ENCODE peak calls at places on chromosomes 11 and 22, in six cellular contexts. K is caudate nucleus, E is pancreas, C is psoas muscle, S is HCT116, V is astrocyte. I is an unnamed sample.

GRCh38 chr22:23184764-23185113 is 4.4 kb downstream of the BCR start:
- DNase-seq in V (no peak), C (no peak), K (no peak), S (no peak), E (no peak), I (no peak)

GRCh38 chr22:23072911-23073491 is 2.7 kb downstream of the GNAZ start:
- DNase-seq in E (no peak), C (peak), S (no peak), K (no peak), V (no peak), I (peak)

GRCh38 chr11:105033344-105033743 is 1.6 kb downstream of the CASP1 start:
- DNase-seq in E (no peak), V (no peak), C (no peak), S (no peak), K (no peak), I (no peak)

GRCh38 chr11:115317428-115318185 is 186.6 kb downstream of the CADM1 start:
- DNase-seq in K (no peak), S (no peak), V (peak), E (no peak), C (no peak), I (no peak)

GRCh38 chr11:32323814-32324130 is 111.6 kb downstream of the WT1 start:
- DNase-seq in V (no peak), E (no peak), K (no peak), C (no peak), S (no peak), I (no peak)

GRCh38 chr11:91081440-91082088 is 858.7 kb upstream of the CHORDC1 start:
- DNase-seq in E (no peak), S (no peak), C (peak), K (no peak), V (peak), I (no peak)

GRCh38 chr22:37132773-37133172 is 16.9 kb downstream of the IL2RB start:
- DNase-seq in K (no peak), C (no peak), E (no peak), S (no peak), V (no peak), I (no peak)

GRCh38 chr22:42520663-42521546 is 1.3 kb upstream of the RRP7A start:
- DNase-seq in C (no peak), S (no peak), K (no peak), E (no peak), V (no peak), I (no peak)

GRCh38 chr22:23219787-23220484 is 39.6 kb downstream of the BCR start:
- DNase-seq in S (no peak), K (no peak), V (peak), C (no peak), E (no peak), I (peak)

GRCh38 chr11:120205596-120206161 is 5.2 kb upstream of the OAF start:
- DNase-seq in S (no peak), V (peak), C (no peak), K (no peak), E (no peak), I (no peak)

GRCh38 chr11:11467278-11467677 is 114.2 kb upstream of the CSNK2A3 start:
- DNase-seq in S (no peak), C (no peak), V (no peak), E (no peak), K (no peak), I (no peak)

GRCh38 chr11:118628031-118628430 is 20.6 kb downstream of the PHLDB1 start:
- DNase-seq in K (no peak), V (no peak), S (no peak), C (no peak), E (no peak), I (no peak)

GRCh38 chr11:118629761-118630661 is 22.6 kb downstream of the PHLDB1 start:
- DNase-seq in K (no peak), C (no peak), V (no peak), E (peak), S (no peak), I (no peak)

GRCh38 chr11:118627566-118627965 is 20.2 kb downstream of the PHLDB1 start:
- DNase-seq in V (no peak), S (no peak), C (peak), E (no peak), K (no peak), I (no peak)

GRCh38 chr11:118628861-118629549 is 21.6 kb downstream of the PHLDB1 start:
- DNase-seq in K (no peak), S (no peak), V (no peak), E (no peak), C (peak), I (no peak)

GRCh38 chr11:118628432-118628831 is 21.0 kb downstream of the PHLDB1 start:
- DNase-seq in C (peak), S (no peak), V (no peak), K (no peak), E (no peak), I (no peak)
- H3K27ac ChIP-seq in C (peak), S (no peak), V (no peak), K (peak), E (no peak), I (no peak)

DNA sequence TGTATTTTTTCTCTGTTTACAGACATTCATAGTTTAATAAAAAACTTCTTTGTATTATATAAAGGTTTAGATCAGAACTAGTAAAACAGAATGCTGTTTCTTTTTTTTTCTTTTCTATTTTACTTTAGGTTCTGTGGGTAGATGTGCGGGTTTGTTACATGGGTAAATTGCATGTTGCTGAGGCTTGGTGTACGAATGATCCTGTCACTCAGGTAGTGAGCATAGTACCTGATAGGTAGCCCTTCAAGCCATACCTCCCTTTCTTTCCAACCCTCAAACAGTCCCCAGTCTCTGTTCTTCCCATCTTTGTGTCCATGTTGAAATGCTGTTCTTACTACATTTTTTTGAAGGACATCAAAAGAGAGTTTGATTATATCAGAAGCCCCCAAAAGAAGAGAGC is 3.2 kb downstream of the ATM start:
- DNase-seq in C (no peak), K (no peak), V (no peak), S (no peak), E (no peak), I (no peak)
- H3K27ac ChIP-seq in C (no peak), K (peak), V (no peak), S (no peak), E (no peak), I (no peak)

GRCh38 chr22:19971276-19972124 is 29.9 kb upstream of the TXNRD2 start:
- DNase-seq in K (no peak), E (no peak), V (no peak), S (no peak), C (no peak), I (no peak)

GRCh38 chr22:19968450-19968891 is 26.9 kb upstream of the TXNRD2 start:
- DNase-seq in S (no peak), K (no peak), V (no peak), C (no peak), E (no peak), I (no peak)

GRCh38 chr22:19969141-19969928 is 27.7 kb upstream of the TXNRD2 start:
- DNase-seq in V (no peak), S (no peak), C (no peak), E (no peak), K (no peak), I (no peak)

GRCh38 chr22:19970479-19971275 is 29.1 kb upstream of the TXNRD2 start:
- DNase-seq in V (no peak), K (peak), C (peak), E (peak), S (no peak), I (peak)

DNA sequence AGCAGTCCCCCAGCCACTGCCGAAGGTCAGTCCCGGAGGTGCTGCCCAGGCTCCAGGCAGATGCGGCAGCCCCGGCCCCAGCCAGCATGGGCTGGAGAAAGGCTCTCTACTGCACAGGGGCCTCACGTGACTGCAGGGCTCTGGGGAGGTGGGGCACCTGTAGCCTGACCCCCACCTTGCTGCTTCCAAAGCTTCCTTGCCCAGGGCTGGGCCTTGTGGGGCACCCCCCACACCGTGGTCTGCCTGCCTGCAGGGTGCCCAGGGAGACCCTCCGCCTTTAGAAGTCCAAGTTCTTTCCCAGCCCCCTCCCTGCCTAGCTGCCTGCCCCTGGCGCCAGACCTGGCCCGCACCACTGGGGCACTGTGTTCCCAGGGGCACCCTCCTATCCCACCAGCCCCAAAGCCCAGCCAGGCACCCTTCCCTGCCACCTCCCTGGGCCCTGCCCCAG is 28.4 kb upstream of the TXNRD2 start:
- DNase-seq in S (no peak), V (no peak), E (no peak), C (no peak), K (no peak), I (no peak)
- H3K27ac ChIP-seq in S (no peak), V (no peak), E (no peak), C (no peak), K (no peak), I (no peak)

DNA sequence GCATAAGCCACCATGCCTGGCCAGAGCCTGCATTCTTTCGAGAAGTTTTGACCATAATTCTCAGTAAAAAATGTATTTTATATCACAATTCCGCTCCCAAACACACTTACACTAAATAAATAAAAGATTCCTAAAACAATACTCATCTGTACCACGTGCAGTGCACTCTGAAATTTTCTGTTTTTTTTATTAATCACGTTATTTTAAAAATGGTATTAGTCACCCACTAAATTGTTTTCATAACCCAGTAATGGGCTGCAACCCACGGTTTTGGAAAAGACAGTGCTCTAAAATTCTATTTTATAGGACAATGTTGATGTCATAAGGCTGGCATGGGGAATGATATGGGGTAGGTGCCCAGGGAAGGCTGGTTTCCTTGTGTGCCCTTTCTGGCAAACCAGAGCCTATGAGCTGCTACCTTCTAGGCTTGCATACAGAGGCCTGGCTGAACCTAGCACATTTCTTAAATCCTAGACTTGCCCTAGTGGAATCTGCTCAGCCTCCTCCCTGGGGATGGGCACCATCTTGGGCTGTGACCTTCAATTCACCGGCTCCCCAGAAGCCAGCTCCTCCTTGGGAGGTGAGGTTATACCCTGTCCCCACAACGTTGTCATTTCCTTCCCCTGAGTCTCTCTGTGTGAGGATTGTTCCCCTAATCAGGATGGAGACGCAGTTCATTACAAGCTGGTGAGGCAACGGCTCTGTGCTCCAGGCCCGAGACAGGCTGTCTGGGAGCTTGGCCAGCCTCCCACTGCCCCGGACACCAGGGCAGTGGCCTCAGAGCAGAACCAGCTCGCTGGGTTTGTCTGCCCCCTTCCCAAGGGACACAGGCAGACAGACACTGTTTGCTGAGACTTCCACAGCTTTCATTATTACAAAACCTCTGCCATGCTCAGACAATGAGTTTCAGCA is 116.5 kb upstream of the NAV2 start:
- DNase-seq in C (peak), E (no peak), V (peak), K (no peak), S (no peak), I (peak)
- H3K27ac ChIP-seq in C (peak), E (no peak), V (peak), K (no peak), S (no peak), I (peak)

GRCh38 chr22:19995611-19996339 is 20.8 kb downstream of the ARVCF start:
- DNase-seq in C (peak), K (no peak), S (no peak), V (peak), E (no peak), I (no peak)
- H3K27ac ChIP-seq in C (peak), K (no peak), S (no peak), V (no peak), E (no peak), I (no peak)

DNA sequence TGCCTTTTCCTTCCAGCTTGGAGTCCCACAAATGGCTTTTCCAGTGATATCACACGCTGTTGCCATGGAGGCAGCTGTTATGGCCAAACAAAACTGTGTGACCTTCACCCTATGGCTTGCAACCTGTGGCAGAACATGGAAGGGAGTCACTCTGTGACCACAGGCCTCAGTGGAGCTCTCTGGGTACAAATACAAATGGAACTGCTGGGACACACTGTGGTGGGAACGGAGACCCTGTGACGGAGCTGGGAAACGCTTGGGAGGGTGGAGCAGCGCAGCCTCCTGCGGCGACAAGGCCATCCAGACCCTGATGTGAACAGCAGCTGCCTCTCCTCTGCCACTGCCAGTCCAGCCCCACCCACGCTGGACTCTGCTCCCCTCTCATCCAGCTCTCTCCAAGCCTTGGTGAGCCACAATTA is 162.5 kb downstream of the ETS1 start:
- DNase-seq in E (peak), S (no peak), V (no peak), C (peak), K (no peak), I (no peak)
- H3K27ac ChIP-seq in E (peak), S (no peak), V (no peak), C (peak), K (no peak), I (no peak)

GRCh38 chr22:39913886-39914285 is 13.0 kb downstream of the GRAP2 start:
- DNase-seq in S (no peak), V (no peak), C (no peak), E (no peak), K (no peak), I (no peak)

GRCh38 chr22:39914584-39914983 is 13.7 kb downstream of the GRAP2 start:
- DNase-seq in V (no peak), S (no peak), C (no peak), K (no peak), E (no peak), I (no peak)

GRCh38 chr22:39916496-39916895 is 15.6 kb downstream of the GRAP2 start:
- DNase-seq in K (no peak), V (no peak), E (no peak), C (no peak), S (no peak), I (no peak)

GRCh38 chr22:39917091-39917703 is 16.3 kb downstream of the GRAP2 start:
- DNase-seq in K (no peak), S (no peak), C (no peak), E (no peak), V (no peak), I (no peak)

GRCh38 chr22:39915295-39915726 is 14.4 kb downstream of the GRAP2 start:
- DNase-seq in K (no peak), E (no peak), C (no peak), V (no peak), S (no peak), I (no peak)
- H3K27ac ChIP-seq in K (no peak), E (no peak), C (no peak), V (no peak), S (no peak), I (no peak)

GRCh38 chr11:118916842-118917388 is 8.8 kb downstream of the BCL9L start:
- DNase-seq in E (no peak), V (peak), S (no peak), K (no peak), C (peak), I (no peak)

GRCh38 chr11:118918128-118918685 is 7.5 kb downstream of the BCL9L start:
- DNase-seq in E (peak), V (peak), K (no peak), S (no peak), C (peak), I (peak)

GRCh38 chr11:118915941-118916841 is 9.5 kb downstream of the BCL9L start:
- DNase-seq in E (no peak), V (no peak), K (no peak), S (no peak), C (peak), I (no peak)

GRCh38 chr11:118918686-118919280 is 6.9 kb downstream of the BCL9L start:
- DNase-seq in C (no peak), V (peak), K (no peak), E (no peak), S (no peak), I (no peak)

GRCh38 chr11:118917488-118918127 is 8.1 kb downstream of the BCL9L start:
- DNase-seq in V (peak), E (no peak), C (peak), K (no peak), S (no peak), I (no peak)
- H3K27ac ChIP-seq in V (peak), E (peak), C (peak), K (peak), S (peak), I (peak)

DNA sequence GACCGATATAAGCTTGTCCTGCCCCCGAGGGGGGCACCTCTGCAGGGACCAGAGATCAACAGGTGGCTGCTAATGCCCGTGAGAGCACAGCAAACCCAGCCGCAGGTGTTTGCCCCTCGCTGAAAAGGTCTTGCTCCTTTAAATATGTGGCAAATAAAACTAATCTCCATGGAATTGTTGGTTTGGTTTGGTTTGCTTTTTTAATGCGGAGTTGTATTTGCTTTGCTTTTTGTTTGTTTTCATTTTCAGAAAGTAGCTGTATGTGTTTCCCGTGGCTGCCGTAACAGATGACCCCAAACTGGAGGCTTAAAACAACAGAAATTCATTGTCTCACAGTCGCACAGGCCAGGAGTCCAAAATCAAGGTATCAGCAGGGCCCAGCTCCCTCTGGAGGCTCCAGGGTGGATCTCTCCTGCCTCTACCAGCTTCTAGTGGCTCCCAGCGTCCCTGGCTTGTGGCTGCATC is 93.0 kb downstream of the CELSR1 start:
- DNase-seq in K (no peak), E (no peak), V (no peak), S (no peak), C (no peak), I (no peak)
- H3K27ac ChIP-seq in K (no peak), E (no peak), V (no peak), S (no peak), C (no peak), I (no peak)

I was measured in SJSA1.